ENCODE peak calls at places on chromosomes 1 and 21, in seven cellular contexts. T is tibial nerve, J is H1, U is ovary, P is esophagus muscularis mucosa, O is transverse colon, B is sigmoid colon. A is an unnamed sample.

GRCh38 chr1:247448107-247448778 is 9.7 kb downstream of the OR2B11 start:
- DNase-seq in J (peak), B (peak), U (peak), P (no peak), O (peak), T (peak), A (peak)

GRCh38 chr1:174871886-174872285 is 127.9 kb upstream of the CACYBP start:
- DNase-seq in P (no peak), O (no peak), U (no peak), J (no peak), B (no peak), T (no peak), A (no peak)

GRCh38 chr1:101993703-101994102 is 3.0 kb downstream of the OLFM3 start:
- DNase-seq in B (no peak), J (no peak), T (no peak), P (no peak), U (no peak), O (no peak), A (no peak)

GRCh38 chr1:197862671-197863070 is 39.8 kb upstream of the C1orf53 start:
- DNase-seq in P (no peak), J (no peak), B (no peak), T (no peak), O (no peak), U (no peak), A (no peak)

GRCh38 chr1:68384321-68384813 is 65.4 kb downstream of the RPE65 start:
- DNase-seq in J (no peak), T (no peak), O (no peak), B (no peak), U (no peak), P (no peak), A (no peak)

GRCh38 chr1:96931136-96931535 is 209.6 kb downstream of the PTBP2 start:
- DNase-seq in P (no peak), U (no peak), T (no peak), J (no peak), B (no peak), O (no peak), A (no peak)

GRCh38 chr1:159229486-159229885 is 24.8 kb downstream of the ACKR1 start:
- DNase-seq in P (no peak), J (no peak), T (no peak), B (no peak), U (no peak), O (no peak), A (no peak)

GRCh38 chr21:46551636-46552241 is 53.1 kb downstream of the S100B start:
- DNase-seq in J (peak), B (peak), T (no peak), P (peak), U (no peak), O (no peak), A (peak)

GRCh38 chr21:16363563-16363962 is 633.8 kb downstream of the USP25 start:
- DNase-seq in P (no peak), J (no peak), O (no peak), U (no peak), B (no peak), T (no peak), A (no peak)

GRCh38 chr1:100810360-100810759 is 84.3 kb downstream of the EXTL2 start:
- DNase-seq in P (no peak), U (no peak), J (no peak), B (no peak), T (no peak), O (no peak), A (no peak)

GRCh38 chr1:248739580-248740205 is 15.9 kb downstream of the LYPD8 start:
- DNase-seq in B (no peak), O (no peak), J (no peak), P (no peak), T (no peak), U (no peak), A (no peak)

GRCh38 chr1:165533254-165533653 is 10.5 kb upstream of the LRRC52 start:
- DNase-seq in T (no peak), U (no peak), O (no peak), B (no peak), P (peak), J (no peak), A (no peak)

GRCh38 chr1:74772945-74773344 is 40.0 kb downstream of the TYW3 start:
- DNase-seq in B (no peak), O (no peak), U (no peak), J (no peak), P (no peak), T (no peak), A (no peak)

GRCh38 chr1:175422122-175422521 is 229.5 kb upstream of the KIAA0040 start:
- DNase-seq in J (no peak), B (no peak), U (no peak), P (no peak), T (no peak), O (no peak), A (no peak)

GRCh38 chr1:117621316-117621715 is 15.5 kb downstream of the TENT5C start:
- DNase-seq in O (no peak), B (no peak), U (no peak), T (no peak), P (no peak), J (no peak), A (no peak)

GRCh38 chr1:224784606-224785328 is 144.7 kb upstream of the DNAH14 start:
- DNase-seq in O (no peak), P (peak), B (no peak), J (no peak), U (no peak), T (no peak), A (no peak)

GRCh38 chr1:161013591-161014513 is 7.1 kb downstream of the F11R start:
- DNase-seq in T (peak), J (peak), P (no peak), B (peak), U (peak), O (peak), A (peak)

GRCh38 chr1:164774819-164775654 is 216.1 kb downstream of the PBX1 start:
- DNase-seq in B (no peak), O (peak), T (no peak), U (no peak), P (no peak), J (no peak), A (no peak)

GRCh38 chr1:43978551-43979260 is at the start of gene B4GALT2:
- DNase-seq in U (peak), J (peak), O (peak), T (no peak), B (no peak), P (no peak), A (peak)

GRCh38 chr1:231931846-231932454 is 305.4 kb downstream of the DISC1 start:
- DNase-seq in J (peak), U (no peak), T (no peak), P (peak), O (no peak), B (no peak), A (no peak)
- TF ChIP-seq CTCF in J (peak), U (no peak), T (peak), P (peak), O (peak), B (peak), A (peak)

GRCh38 chr1:234719454-234720258 is 109.7 kb upstream of the IRF2BP2 start:
- DNase-seq in P (no peak), B (peak), T (no peak), U (no peak), O (no peak), J (no peak), A (no peak)

GRCh38 chr1:234722267-234722704 is 112.3 kb upstream of the IRF2BP2 start:
- DNase-seq in B (peak), T (no peak), J (no peak), O (no peak), P (no peak), U (peak), A (no peak)

GRCh38 chr1:234722904-234723588 is 113.1 kb upstream of the IRF2BP2 start:
- DNase-seq in O (peak), T (peak), U (peak), J (no peak), B (peak), P (peak), A (peak)

GRCh38 chr1:234720709-234721436 is 110.9 kb upstream of the IRF2BP2 start:
- DNase-seq in T (no peak), U (no peak), B (peak), O (no peak), J (no peak), P (no peak), A (no peak)

DNA sequence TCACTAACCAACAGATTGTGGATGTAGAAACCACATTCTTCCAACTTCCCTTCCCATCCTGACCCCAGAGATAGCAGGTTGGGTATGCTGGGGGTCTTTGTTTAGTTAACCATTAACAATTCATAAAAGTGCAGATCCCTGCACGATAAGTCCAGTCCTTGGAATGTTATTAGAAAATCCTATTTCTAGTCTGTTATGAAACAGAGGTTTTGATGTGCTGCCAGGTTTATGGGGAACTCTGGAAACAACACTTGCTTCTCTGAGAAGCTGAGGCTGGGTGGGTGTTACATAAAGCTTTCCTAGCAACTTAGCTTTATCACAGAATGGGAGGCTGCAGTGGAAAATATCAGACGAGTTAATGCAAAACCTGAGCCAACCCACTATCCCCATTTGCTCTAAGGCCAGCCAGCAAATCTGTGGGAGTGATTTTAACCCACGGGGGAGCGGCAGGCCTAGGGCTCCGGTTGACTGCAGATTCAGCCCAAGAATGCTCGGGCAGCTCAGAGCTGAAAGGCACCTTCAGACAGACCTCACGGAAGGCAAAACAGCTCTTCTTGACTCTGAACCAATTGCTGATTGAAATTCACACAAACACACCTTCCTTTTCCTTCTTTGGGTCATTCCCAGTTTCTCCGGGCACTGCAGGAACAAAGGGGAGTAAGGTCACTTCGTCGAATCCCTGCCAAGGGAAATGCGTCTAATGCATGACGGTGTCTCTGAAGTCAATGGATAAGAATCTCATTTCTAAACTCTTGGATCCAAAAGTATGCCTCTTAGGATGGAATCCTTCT is 111.7 kb upstream of the IRF2BP2 start:
- DNase-seq in B (peak), T (peak), P (peak), O (peak), J (no peak), U (peak), A (peak)
- TF ChIP-seq EP300 in B (peak), T (peak), P (peak), O (peak), J (no peak), U (peak), A (peak)

DNA sequence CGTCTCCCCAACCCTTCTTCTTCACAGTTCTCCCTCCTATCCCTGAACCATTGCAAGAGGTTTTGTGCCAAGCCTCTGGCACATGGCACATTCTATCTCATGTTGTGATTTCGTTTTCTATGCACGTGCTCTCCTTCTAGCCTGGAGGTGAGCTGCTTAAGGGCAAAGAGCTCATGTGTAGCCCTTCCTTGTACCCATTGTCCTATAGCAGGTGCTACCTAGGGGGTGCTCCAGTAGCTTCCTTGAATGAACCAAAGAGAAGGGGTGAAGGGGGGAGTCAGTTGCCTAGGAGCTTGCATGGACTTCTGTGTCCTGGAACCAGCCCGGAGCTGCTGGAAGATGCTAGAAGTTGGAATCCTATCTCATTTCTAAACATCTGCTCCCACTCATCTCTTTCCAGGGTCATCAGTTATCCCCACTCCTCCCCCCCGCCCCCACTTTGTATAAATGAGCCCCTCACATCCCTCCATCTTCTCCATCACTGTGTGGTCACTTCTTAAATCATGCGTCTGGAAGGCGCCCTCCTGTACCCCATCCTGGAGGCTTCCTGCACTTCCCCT is 535 bp upstream of the DISC1 start:
- DNase-seq in U (no peak), P (no peak), B (no peak), T (no peak), J (peak), O (no peak), A (no peak)
- TF ChIP-seq CTCF in U (no peak), P (no peak), B (no peak), T (no peak), J (no peak), O (no peak), A (no peak)

GRCh38 chr1:76068542-76068941 is 6.0 kb upstream of the ST6GALNAC3 start:
- DNase-seq in O (no peak), U (no peak), P (no peak), T (no peak), J (no peak), B (no peak), A (no peak)

GRCh38 chr1:76068953-76069561 is 5.5 kb upstream of the ST6GALNAC3 start:
- DNase-seq in B (no peak), O (no peak), P (no peak), U (no peak), T (no peak), J (no peak), A (no peak)

GRCh38 chr1:76066390-76066789 is 8.2 kb upstream of the ST6GALNAC3 start:
- DNase-seq in U (no peak), O (no peak), P (no peak), B (no peak), T (no peak), J (no peak), A (no peak)

GRCh38 chr1:76070538-76070937 is 4.0 kb upstream of the ST6GALNAC3 start:
- DNase-seq in U (no peak), T (no peak), O (no peak), J (no peak), B (no peak), P (no peak), A (no peak)

DNA sequence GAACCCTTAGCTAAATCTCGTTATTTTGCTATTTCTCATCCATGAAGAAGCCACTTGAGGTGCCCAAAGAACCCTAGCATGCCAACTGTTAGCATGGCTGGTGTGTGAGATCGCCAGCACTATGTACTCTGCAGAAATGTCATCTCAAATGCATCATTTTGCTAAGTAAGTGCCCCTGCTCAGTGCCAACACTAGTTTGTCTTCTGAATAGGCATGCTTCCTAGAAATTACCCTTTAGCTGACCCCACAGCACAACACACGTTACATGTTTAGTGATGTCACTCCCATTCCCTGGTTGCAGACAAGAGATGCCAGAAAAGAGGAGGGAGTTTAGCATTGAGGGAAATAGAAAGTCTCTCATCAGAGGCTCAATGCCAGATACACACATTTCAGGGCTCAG is 9.3 kb upstream of the ST6GALNAC3 start:
- DNase-seq in T (no peak), J (no peak), O (no peak), U (no peak), B (no peak), P (no peak), A (no peak)
- TF ChIP-seq EP300 in T (no peak), J (no peak), O (no peak), U (no peak), B (no peak), P (no peak), A (no peak)

DNA sequence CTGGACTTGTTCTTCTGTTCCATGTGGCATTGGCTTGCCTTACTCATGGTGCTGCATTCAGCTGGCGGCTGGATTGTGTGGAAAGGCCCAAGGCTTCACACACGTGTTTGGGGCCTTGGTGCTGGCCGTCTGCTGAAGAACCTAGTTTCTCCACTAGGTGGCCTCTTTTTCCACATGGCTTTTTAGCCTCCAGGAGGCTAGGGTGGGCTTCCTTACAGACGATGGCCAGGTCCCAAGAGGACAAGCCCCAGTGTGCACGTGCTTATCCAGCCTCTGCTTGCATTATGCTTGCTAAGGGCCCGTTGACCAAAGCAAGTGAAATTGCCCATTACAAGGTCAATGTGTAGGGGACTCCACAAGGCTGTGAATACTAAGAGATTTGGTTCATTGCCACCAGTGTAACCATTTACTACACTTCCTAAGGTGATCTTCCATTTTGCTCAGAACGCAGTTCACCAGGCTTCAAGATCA is 47.5 kb upstream of the FOXO6 start:
- DNase-seq in U (no peak), O (no peak), B (no peak), J (peak), P (peak), T (no peak), A (no peak)
- TF ChIP-seq CTCF in U (no peak), O (peak), B (peak), J (peak), P (peak), T (peak), A (no peak)

GRCh38 chr1:5982276-5982675 is 9.9 kb downstream of the NPHP4 start:
- DNase-seq in J (no peak), P (no peak), U (no peak), O (no peak), T (no peak), B (no peak), A (no peak)
- TF ChIP-seq EP300 in J (no peak), P (no peak), U (no peak), O (no peak), T (no peak), B (no peak), A (no peak)

DNA sequence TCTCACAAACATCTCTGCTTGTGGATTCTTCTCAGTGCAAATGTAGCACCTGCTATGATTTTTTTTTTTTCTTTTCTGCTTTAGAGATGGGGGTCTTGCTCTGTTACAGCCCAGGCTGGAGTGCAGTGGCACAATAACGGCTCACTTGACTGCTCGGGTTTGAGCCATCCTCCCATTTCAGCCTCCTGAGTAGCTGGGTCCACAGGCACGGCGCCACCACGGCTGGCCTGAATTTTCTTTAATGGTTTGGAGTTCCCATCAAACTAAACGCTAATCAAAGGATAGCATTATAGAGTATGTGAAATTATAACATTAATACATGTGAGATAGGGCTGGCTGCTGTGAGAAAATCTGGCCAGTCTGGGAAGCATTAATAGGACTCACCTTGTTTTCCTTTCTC is 7.2 kb upstream of the PTGER3 start:
- DNase-seq in U (no peak), B (no peak), T (no peak), P (no peak), J (no peak), O (no peak), A (no peak)
- TF ChIP-seq CTCF in U (no peak), B (no peak), T (no peak), P (no peak), J (no peak), O (no peak), A (no peak)

GRCh38 chr21:29209696-29210095 is 79.3 kb downstream of the MAP3K7CL start:
- DNase-seq in B (no peak), U (no peak), O (no peak), J (no peak), T (no peak), P (no peak), A (no peak)

GRCh38 chr21:29215709-29216108 is 83.0 kb upstream of the BACH1 start:
- DNase-seq in P (no peak), J (no peak), T (no peak), O (no peak), U (no peak), B (no peak), A (no peak)

GRCh38 chr21:29211205-29211604 is 80.8 kb downstream of the MAP3K7CL start:
- DNase-seq in O (no peak), B (no peak), U (no peak), T (no peak), J (no peak), P (no peak), A (no peak)

GRCh38 chr21:29217818-29218252 is 80.9 kb upstream of the BACH1 start:
- DNase-seq in T (no peak), P (no peak), B (no peak), O (no peak), U (no peak), J (no peak), A (no peak)

GRCh38 chr21:29213513-29214385 is 83.3 kb downstream of the MAP3K7CL start:
- DNase-seq in T (no peak), O (no peak), J (no peak), U (no peak), P (no peak), B (no peak), A (no peak)
- TF ChIP-seq EP300 in T (no peak), O (no peak), J (no peak), U (no peak), P (no peak), B (no peak), A (no peak)

GRCh38 chr1:155326020-155326526 is 5.4 kb downstream of the RUSC1 start:
- DNase-seq in J (no peak), P (no peak), B (no peak), U (no peak), O (no peak), T (no peak), A (no peak)

GRCh38 chr1:155324041-155324716 is 3.5 kb downstream of the RUSC1 start:
- DNase-seq in T (peak), U (peak), B (peak), P (peak), J (peak), O (peak), A (peak)

GRCh38 chr1:155323729-155324040 is 3.0 kb downstream of the RUSC1 start:
- DNase-seq in T (peak), U (peak), O (peak), B (peak), J (peak), P (peak), A (peak)

GRCh38 chr1:155325596-155325893 is 4.9 kb downstream of the RUSC1 start:
- DNase-seq in O (no peak), T (no peak), P (no peak), J (no peak), U (no peak), B (no peak), A (no peak)

GRCh38 chr1:155324717-155325595 is 4.3 kb downstream of the RUSC1 start:
- DNase-seq in J (peak), T (no peak), B (peak), U (peak), O (peak), P (no peak), A (peak)
- TF ChIP-seq CTCF in J (peak), T (peak), B (peak), U (peak), O (peak), P (peak), A (peak)

A was measured in stomach.